ENCODE peak calls at places on chromosomes 6 and 20, in five cellular contexts. One of them, this sample, is unnamed.
A peak's percentile ranks its signal among the peaks of the same experiment; 100 is the strongest.

GRCh38 chr6:152161501-152161900 is 354.0 kb downstream of the ESR1 start:
- DNase-seq in hypothalamus: no peak
- DNase-seq in AG09319: no peak
- DNase-seq in amniotic stem cell: peak; percentile 1
- DNase-seq in GM20000: peak; percentile 23
- DNase-seq in this sample: no peak

GRCh38 chr6:19848465-19848864 is 11.3 kb downstream of the ID4 start:
- DNase-seq in hypothalamus: no peak
- DNase-seq in GM20000: no peak
- DNase-seq in AG09319: no peak
- DNase-seq in amniotic stem cell: no peak
- DNase-seq in this sample: no peak

GRCh38 chr6:136920858-136921520 is 1.1 kb upstream of the SLC35D3 start:
- DNase-seq in GM20000: peak; percentile 63
- DNase-seq in AG09319: no peak
- DNase-seq in amniotic stem cell: no peak
- DNase-seq in hypothalamus: no peak
- DNase-seq in this sample: peak; percentile 38

GRCh38 chr6:125597411-125598253 is 151.8 kb upstream of the HEY2 start:
- DNase-seq in amniotic stem cell: no peak
- DNase-seq in GM20000: no peak
- DNase-seq in AG09319: no peak
- DNase-seq in hypothalamus: no peak
- DNase-seq in this sample: peak; percentile 98

GRCh38 chr6:158837684-158838625 is 18.8 kb upstream of the EZR start:
- DNase-seq in AG09319: no peak
- DNase-seq in amniotic stem cell: no peak
- DNase-seq in hypothalamus: no peak
- DNase-seq in GM20000: no peak
- DNase-seq in this sample: no peak

GRCh38 chr6:11317885-11318771 is 85.7 kb upstream of the NEDD9 start:
- DNase-seq in GM20000: peak; percentile 41
- DNase-seq in AG09319: peak; percentile 78
- DNase-seq in hypothalamus: no peak
- DNase-seq in amniotic stem cell: peak; percentile 89
- DNase-seq in this sample: no peak

GRCh38 chr6:12548526-12548925 is 168.0 kb upstream of the PHACTR1 start:
- DNase-seq in AG09319: peak; percentile 35
- DNase-seq in hypothalamus: no peak
- DNase-seq in amniotic stem cell: peak; percentile 15
- DNase-seq in GM20000: no peak
- DNase-seq in this sample: no peak

GRCh38 chr20:58169441-58169840 is 59.0 kb downstream of the ANKRD60 start:
- DNase-seq in hypothalamus: no peak
- DNase-seq in GM20000: no peak
- DNase-seq in amniotic stem cell: no peak
- DNase-seq in AG09319: no peak
- DNase-seq in this sample: no peak

GRCh38 chr6:164507197-164507957 is 802.0 kb downstream of the C6orf118 start:
- DNase-seq in hypothalamus: no peak
- DNase-seq in GM20000: peak; percentile 20
- DNase-seq in amniotic stem cell: no peak
- DNase-seq in AG09319: no peak
- DNase-seq in this sample: no peak

GRCh38 chr6:129314575-129314974 is 395.4 kb downstream of the ARHGAP18 start:
- DNase-seq in amniotic stem cell: no peak
- DNase-seq in GM20000: no peak
- DNase-seq in AG09319: no peak
- DNase-seq in hypothalamus: peak; percentile 4
- DNase-seq in this sample: no peak

GRCh38 chr20:53321596-53321995 is 272.0 kb downstream of the ZNF217 start:
- DNase-seq in hypothalamus: no peak
- DNase-seq in AG09319: no peak
- DNase-seq in amniotic stem cell: no peak
- DNase-seq in GM20000: no peak
- DNase-seq in this sample: no peak

GRCh38 chr6:41708856-41709255 is 26.6 kb downstream of the TFEB start:
- DNase-seq in hypothalamus: no peak
- DNase-seq in GM20000: no peak
- DNase-seq in AG09319: no peak
- DNase-seq in amniotic stem cell: no peak
- DNase-seq in this sample: no peak

GRCh38 chr6:83265384-83265783 is 72.2 kb downstream of the RWDD2A start:
- DNase-seq in AG09319: no peak
- DNase-seq in amniotic stem cell: no peak
- DNase-seq in hypothalamus: no peak
- DNase-seq in GM20000: no peak
- DNase-seq in this sample: no peak

This sample was measured in NCI-H774.